ENCODE peak calls at places on chromosomes 5 and 9, in eight cellular contexts. Z, S, P, E, A, T, I and J are unnamed samples.

GRCh38 chr5:127911619-127912018 is 171.9 kb upstream of the SLC12A2 start:
- DNase-seq in Z (no peak), S (no peak), P (no peak), E (no peak), A (no peak), T (no peak), I (no peak), J (no peak)

GRCh38 chr5:24681106-24681505 is 36.3 kb upstream of the CDH10 start:
- DNase-seq in Z (no peak), S (no peak), P (no peak), E (no peak), A (no peak), T (no peak), I (no peak), J (no peak)

GRCh38 chr5:133041157-133041784 is 10.5 kb upstream of the HSPA4 start:
- DNase-seq in Z (no peak), S (no peak), P (no peak), E (no peak), A (no peak), T (no peak), I (no peak), J (peak)

GRCh38 chr5:154795235-154795596 is 40.0 kb downstream of the LARP1 start:
- DNase-seq in Z (no peak), S (no peak), P (no peak), E (no peak), A (no peak), T (no peak), I (no peak), J (no peak)

GRCh38 chr5:68714810-68715209 is 379.0 kb upstream of the SLC30A5 start:
- DNase-seq in Z (no peak), S (no peak), P (no peak), E (no peak), A (no peak), T (no peak), I (no peak), J (no peak)

GRCh38 chr5:40502736-40503135 is 177.0 kb upstream of the PTGER4 start:
- DNase-seq in Z (no peak), S (no peak), P (no peak), E (no peak), A (no peak), T (no peak), I (no peak), J (no peak)

GRCh38 chr5:403995-404394 is 39.0 kb upstream of the EXOC3 start:
- DNase-seq in Z (no peak), S (no peak), P (no peak), E (no peak), A (no peak), T (no peak), I (no peak), J (no peak)

GRCh38 chr5:149301744-149302380 is 30.2 kb downstream of the AFAP1L1 start:
- DNase-seq in Z (no peak), S (no peak), P (no peak), E (no peak), A (no peak), T (no peak), I (no peak), J (no peak)

GRCh38 chr9:109251080-109251775 is 69.6 kb downstream of the EPB41L4B start:
- DNase-seq in Z (no peak), S (no peak), P (no peak), E (no peak), A (no peak), T (peak), I (no peak), J (peak)

GRCh38 chr9:110081395-110081794 is 126.6 kb downstream of the C9orf152 start:
- DNase-seq in Z (no peak), S (no peak), P (no peak), E (no peak), A (no peak), T (no peak), I (no peak), J (no peak)

GRCh38 chr9:134179918-134180785 is 15.8 kb upstream of the RNU6ATAC start:
- DNase-seq in Z (no peak), S (no peak), P (peak), E (no peak), A (no peak), T (no peak), I (no peak), J (no peak)